ENCODE peak calls at places on chromosomes 11 and 22, in seven cellular contexts. Z is HTR-8/SVneo; K is activated T-helper 1 cell treated with anti-CD3 and anti-CD28 coated beads, Interleukin-12 subunit alpha, Interleukin-12 subunit beta, Interleukin-2, Interleukin-4 antibody, amounts not matched to agents 30 ng/mL and 10 ng/mL and 1 ng/mL, durations not matched to agents 14 hours and 24 hours and 36 hours; X is fibroblast of lung; I is SK-N-DZ; W is ovary; Y is stimulated activated CD4-positive, alpha-beta T cell treated with anti-CD3 and anti-CD28 coated beads, Interleukin-12 subunit alpha, Interleukin-12 subunit beta, amount 100 ng/mL, for 48 hours. Q is an unnamed sample.

GRCh38 chr11:86099727-86100320 is 30.9 kb upstream of the PICALM start:
- DNase-seq in I (peak; percentile 37), Y (no peak), Z (peak; percentile 24), W (no peak), K (no peak), X (no peak), Q (no peak)

GRCh38 chr22:22816766-22817410 is 70.7 kb upstream of the IGLL5 start:
- DNase-seq in K (no peak), W (no peak), Y (no peak), I (no peak), X (no peak), Z (no peak), Q (no peak)

GRCh38 chr11:6755303-6755952 is 16.3 kb downstream of the OR2AG2 start:
- DNase-seq in X (peak; percentile 44), Z (peak; percentile 45), I (peak; percentile 35), W (no peak), Y (no peak), K (peak; percentile 10), Q (peak; percentile 48)

GRCh38 chr11:39541945-39542351 is 1917.5 kb downstream of the LRRC4C start:
- DNase-seq in I (no peak), W (no peak), Y (no peak), Z (no peak), K (no peak), X (no peak), Q (no peak)

GRCh38 chr11:34091825-34092224 is 13.6 kb upstream of the NAT10 start:
- DNase-seq in W (no peak), Z (no peak), X (no peak), K (no peak), Y (no peak), I (no peak), Q (no peak)

GRCh38 chr11:83521647-83522596 is 235.8 kb upstream of the CCDC90B start:
- DNase-seq in X (peak; percentile 36), W (no peak), Z (no peak), K (no peak), Y (no peak), I (peak; percentile 40), Q (peak; percentile 17)

GRCh38 chr11:63614136-63614664 is at the start of gene PLAAT3:
- DNase-seq in K (peak; percentile 14), I (no peak), Y (no peak), Z (peak; percentile 41), W (peak; percentile 79), X (peak; percentile 48), Q (peak; percentile 74)

GRCh38 chr11:63667993-63668392 is 3.2 kb downstream of the ATL3 start:
- DNase-seq in W (no peak), X (peak; percentile 96), Z (peak; percentile 67), K (no peak), Y (no peak), I (no peak), Q (no peak)

GRCh38 chr11:2217211-2218081 is 45.8 kb upstream of the TH start:
- DNase-seq in W (no peak), K (no peak), Z (no peak), I (no peak), X (no peak), Y (no peak), Q (no peak)

GRCh38 chr22:48753752-48754517 is 1073.7 kb downstream of the BRD1 start:
- DNase-seq in Y (no peak), W (no peak), Z (no peak), X (no peak), K (no peak), I (no peak), Q (no peak)

GRCh38 chr11:77069336-77069968 is 2.7 kb downstream of the CAPN5 start:
- DNase-seq in X (no peak), W (peak; percentile 14), I (no peak), Z (no peak), K (no peak), Y (no peak), Q (no peak)

GRCh38 chr11:56624661-56625110 is 10.0 kb upstream of the OR5M1 start:
- DNase-seq in I (peak; percentile 22), W (no peak), X (peak; percentile 4), Z (peak; percentile 12), K (no peak), Y (no peak), Q (peak; percentile 55)

GRCh38 chr11:28976801-28977145 is 868.6 kb downstream of the METTL15 start:
- DNase-seq in W (no peak), I (no peak), Y (no peak), K (no peak), Z (no peak), X (no peak), Q (no peak)

GRCh38 chr11:64078294-64078693 is 42.6 kb downstream of the FLRT1 start:
- DNase-seq in Y (no peak), Z (no peak), W (no peak), X (no peak), K (no peak), I (peak; percentile 96), Q (no peak)

GRCh38 chr11:121767433-121767832 is 314.7 kb upstream of the SORL1-AS1 start:
- DNase-seq in X (peak; percentile 7), K (no peak), Y (no peak), W (no peak), I (no peak), Z (no peak), Q (no peak)

GRCh38 chr11:116869610-116870009 is 32.2 kb upstream of the APOA1 start:
- DNase-seq in I (no peak), X (no peak), Z (no peak), W (no peak), K (no peak), Y (no peak), Q (no peak)

GRCh38 chr11:8260202-8260996 is 3.3 kb downstream of the LMO1 start:
- DNase-seq in I (no peak), X (no peak), Z (no peak), K (no peak), Y (no peak), W (no peak), Q (no peak)

GRCh38 chr11:43518407-43519165 is 159.9 kb downstream of the TTC17 start:
- DNase-seq in X (no peak), Z (no peak), W (no peak), K (no peak), I (no peak), Y (no peak), Q (no peak)

GRCh38 chr22:17269607-17270261 is 50.5 kb upstream of the ADA2 start:
- DNase-seq in X (no peak), Z (no peak), Y (no peak), K (no peak), I (no peak), W (no peak), Q (no peak)

GRCh38 chr22:20422965-20423635 is 14.5 kb downstream of the SCARF2 start:
- DNase-seq in K (no peak), X (peak; percentile 29), Z (no peak), W (peak; percentile 53), Y (no peak), I (no peak), Q (no peak)

GRCh38 chr11:129815596-129816461 is at the start of gene TMEM45B:
- DNase-seq in Z (no peak), W (no peak), K (no peak), X (no peak), I (peak; percentile 29), Y (no peak), Q (peak; percentile 35)

GRCh38 chr11:115173136-115173535 is 331.1 kb downstream of the CADM1 start:
- DNase-seq in W (no peak), X (no peak), K (no peak), I (no peak), Z (no peak), Y (no peak), Q (no peak)

GRCh38 chr22:19085233-19086043 is 36.8 kb downstream of the DGCR2 start:
- DNase-seq in I (peak; percentile 18), K (no peak), Z (no peak), X (peak; percentile 51), W (no peak), Y (no peak), Q (peak; percentile 47)

GRCh38 chr11:72781063-72781312 is 12.9 kb downstream of the STARD10 start:
- DNase-seq in Z (no peak), Y (no peak), X (no peak), I (no peak), K (no peak), W (no peak), Q (no peak)

GRCh38 chr11:48001438-48002021 is 21.2 kb downstream of the PTPRJ start:
- DNase-seq in X (peak; percentile 87), I (no peak), Y (peak; percentile 76), K (peak; percentile 87), Z (no peak), W (no peak), Q (peak; percentile 63)

GRCh38 chr22:46052801-46053562 is 76.0 kb upstream of the WNT7B start:
- DNase-seq in X (peak; percentile 61), W (peak; percentile 61), I (no peak), Z (no peak), K (no peak), Y (no peak), Q (peak; percentile 46)

GRCh38 chr22:39686776-39687525 is 116.4 kb downstream of the CACNA1I start:
- DNase-seq in K (no peak), X (no peak), I (no peak), Z (no peak), W (no peak), Y (no peak), Q (no peak)

GRCh38 chr11:59097113-59097708 is 9.8 kb upstream of the FAM111B start:
- DNase-seq in X (peak; percentile 66), Z (no peak), Y (peak; percentile 43), K (peak; percentile 52), W (peak; percentile 19), I (peak; percentile 42), Q (peak; percentile 66)

GRCh38 chr11:57324886-57325734 is at the start of gene TNKS1BP1:
- DNase-seq in W (peak; percentile 97), Y (peak; percentile 84), X (peak; percentile 98), K (peak; percentile 86), Z (peak; percentile 93), I (peak; percentile 98), Q (peak; percentile 97)

GRCh38 chr11:1271002-1271401 is 38.4 kb downstream of the TOLLIP start:
- DNase-seq in I (no peak), X (peak; percentile 17), K (no peak), W (no peak), Z (no peak), Y (no peak), Q (no peak)

GRCh38 chr11:69449320-69450063 is 32.0 kb upstream of the LINC01488 start:
- DNase-seq in I (peak; percentile 50), W (no peak), X (peak; percentile 51), Y (no peak), Z (peak; percentile 59), K (no peak), Q (peak; percentile 91)

GRCh38 chr11:115869780-115870431 is 365.7 kb upstream of the CADM1 start:
- DNase-seq in I (peak; percentile 42), K (no peak), X (peak; percentile 55), W (no peak), Y (no peak), Z (peak; percentile 25), Q (no peak)

GRCh38 chr11:95453616-95454118 is 222.7 kb upstream of the SESN3 start:
- DNase-seq in I (no peak), W (no peak), Z (no peak), K (no peak), X (peak; percentile 17), Y (no peak), Q (no peak)

GRCh38 chr11:34531663-34532062 is 18.1 kb upstream of the ELF5 start:
- DNase-seq in Y (no peak), K (no peak), Z (no peak), W (no peak), X (no peak), I (no peak), Q (no peak)

GRCh38 chr11:120210651-120211521 is at the start of gene OAF:
- DNase-seq in W (peak; percentile 80), Y (peak; percentile 18), K (peak; percentile 67), I (peak; percentile 55), Z (peak; percentile 82), X (peak; percentile 90), Q (peak; percentile 79)

GRCh38 chr11:72723508-72723907 is 28.7 kb downstream of the ARAP1 start:
- DNase-seq in K (no peak), W (no peak), Z (no peak), X (no peak), I (no peak), Y (no peak), Q (no peak)

Q was measured in lung microvascular endothelial cell.